ENCODE peak calls at places on chromosomes 4 and X, in five cellular contexts. T is GM23248, Z is H7, F is A172, U is MCF 10A. G is an unnamed sample.

GRCh38 chrX:148500428-148501120 is at the start of gene AFF2:
- DNase-seq in T (peak), Z (peak), F (no peak), U (peak), G (peak)

GRCh38 chr4:53716011-53716410 is 124.7 kb upstream of the LNX1 start:
- DNase-seq in T (peak), Z (no peak), F (no peak), U (no peak), G (no peak)

GRCh38 chrX:97070346-97070745 is 186.6 kb downstream of the RPA4 start:
- DNase-seq in T (no peak), Z (no peak), F (no peak), U (no peak), G (no peak)

GRCh38 chrX:140141444-140142029 is 176.2 kb upstream of the CXorf66 start:
- DNase-seq in T (peak), Z (peak), F (peak), U (peak), G (peak)

GRCh38 chr4:145216532-145216931 is 36.1 kb upstream of the OTUD4 start:
- DNase-seq in T (peak), Z (peak), F (no peak), U (peak), G (no peak)

GRCh38 chr4:96531836-96532235 is 691.9 kb downstream of the PDHA2 start:
- DNase-seq in T (no peak), Z (no peak), F (no peak), U (no peak), G (no peak)

GRCh38 chr4:69039071-69039470 is 57.2 kb upstream of the UGT2B7 start:
- DNase-seq in T (no peak), Z (no peak), F (no peak), U (no peak), G (no peak)

GRCh38 chr4:87707279-87707918 is 57.3 kb downstream of the DMP1 start:
- DNase-seq in T (no peak), Z (peak), F (no peak), U (no peak), G (no peak)

GRCh38 chr4:55125087-55125721 is at the start of gene KDR:
- DNase-seq in T (peak), Z (peak), F (peak), U (peak), G (peak)

GRCh38 chr4:33467291-33467690 is 2747.1 kb downstream of the PCDH7 start:
- DNase-seq in T (no peak), Z (peak), F (no peak), U (no peak), G (peak)

GRCh38 chr4:173802714-173803022 is 272.6 kb upstream of the HAND2 start:
- DNase-seq in T (peak), Z (no peak), F (no peak), U (no peak), G (no peak)

GRCh38 chrX:135434258-135435138 is 12.8 kb downstream of the SMIM10L2A start:
- DNase-seq in T (no peak), Z (peak), F (no peak), U (no peak), G (no peak)

GRCh38 chrX:100643212-100643611 is 787 bp upstream of the SRPX2 start:
- DNase-seq in T (no peak), Z (no peak), F (no peak), U (peak), G (no peak)

GRCh38 chr4:2714071-2714770 is 41.9 kb downstream of the TNIP2 start:
- DNase-seq in T (peak), Z (no peak), F (no peak), U (no peak), G (peak)

GRCh38 chr4:16794816-16795445 is 103.5 kb downstream of the LDB2 start:
- DNase-seq in T (peak), Z (peak), F (no peak), U (peak), G (peak)

GRCh38 chr4:53902786-53903185 is 161.6 kb downstream of the CHIC2 start:
- DNase-seq in T (no peak), Z (no peak), F (no peak), U (peak), G (no peak)

GRCh38 chr4:166602068-166602467 is 632.2 kb downstream of the SPOCK3 start:
- DNase-seq in T (no peak), Z (no peak), F (no peak), U (no peak), G (no peak)

GRCh38 chr4:40164459-40164858 is 32.4 kb upstream of the RHOH start:
- DNase-seq in T (no peak), Z (no peak), F (no peak), U (no peak), G (no peak)

GRCh38 chrX:11533211-11533651 is 132.5 kb downstream of the ARHGAP6 start:
- DNase-seq in T (peak), Z (peak), F (peak), U (peak), G (no peak)

GRCh38 chr4:94516999-94517398 is 65.3 kb downstream of the PDLIM5 start:
- DNase-seq in T (peak), Z (no peak), F (peak), U (peak), G (no peak)

GRCh38 chr4:81922271-81922775 is 450.6 kb upstream of the RASGEF1B start:
- DNase-seq in T (no peak), Z (no peak), F (no peak), U (no peak), G (no peak)

GRCh38 chr4:9971711-9972110 is 49.6 kb downstream of the SLC2A9 start:
- DNase-seq in T (no peak), Z (no peak), F (no peak), U (peak), G (no peak)

GRCh38 chr4:152436384-152436783 is 99.5 kb downstream of the FBXW7 start:
- DNase-seq in T (no peak), Z (no peak), F (no peak), U (peak), G (peak)

GRCh38 chr4:116099596-116099995 is 985.8 kb downstream of the TRAM1L1 start:
- DNase-seq in T (no peak), Z (no peak), F (peak), U (peak), G (no peak)

GRCh38 chr4:157550028-157550427 is 329.5 kb downstream of the GRIA2 start:
- DNase-seq in T (no peak), Z (no peak), F (no peak), U (no peak), G (no peak)

GRCh38 chr4:122854444-122854843 is 27.8 kb downstream of the FGF2 start:
- DNase-seq in T (peak), Z (no peak), F (no peak), U (no peak), G (no peak)

GRCh38 chr4:77692847-77693432 is 87.3 kb downstream of the CXCL13 start:
- DNase-seq in T (no peak), Z (no peak), F (no peak), U (no peak), G (no peak)

GRCh38 chr4:84792366-84793301 is 173.9 kb downstream of the WDFY3 start:
- DNase-seq in T (peak), Z (no peak), F (no peak), U (no peak), G (no peak)

GRCh38 chr4:184649026-184649970 is at the start of the genes CASP3 and PRIMPOL:
- DNase-seq in T (peak), Z (peak), F (peak), U (peak), G (peak)

GRCh38 chr4:3267576-3268394 is 18.8 kb downstream of the MSANTD1 start:
- DNase-seq in T (no peak), Z (peak), F (no peak), U (no peak), G (peak)

GRCh38 chr4:46441116-46441859 is 51.4 kb upstream of the GABRA2 start:
- DNase-seq in T (no peak), Z (no peak), F (no peak), U (peak), G (no peak)

GRCh38 chrX:150253946-150254615 is 109.0 kb upstream of the MAMLD1 start:
- DNase-seq in T (no peak), Z (no peak), F (no peak), U (no peak), G (no peak)

GRCh38 chr4:139763668-139764067 is 98.0 kb downstream of the MGST2 start:
- DNase-seq in T (no peak), Z (no peak), F (no peak), U (no peak), G (no peak)

GRCh38 chr4:15355464-15355863 is 72.4 kb upstream of the C1QTNF7 start:
- DNase-seq in T (no peak), Z (no peak), F (no peak), U (no peak), G (no peak)

GRCh38 chr4:10456270-10457254 is 664 bp downstream of the ZNF518B start:
- DNase-seq in T (peak), Z (peak), F (no peak), U (no peak), G (peak)

GRCh38 chrX:19585370-19586082 is 70.2 kb upstream of the MAP3K15 start:
- DNase-seq in T (no peak), Z (no peak), F (no peak), U (no peak), G (peak)

GRCh38 chr4:28600958-28601357 is 1740.3 kb downstream of the STIM2 start:
- DNase-seq in T (no peak), Z (no peak), F (no peak), U (no peak), G (no peak)